ENCODE peak calls at places on chromosomes 6 and 20, in eight cellular contexts. R is H1, T is PC-9, H is fibroblast of lung, G is IMR-90, B is neural progenitor cell, L is PC-3, U is H9. E is an unnamed sample.

GRCh38 chr6:128713461-128713860 is 169.5 kb upstream of the LAMA2 start:
- DNase-seq in R (no peak), T (no peak), H (peak; percentile 64), G (peak; percentile 78), B (no peak), L (peak; percentile 40), U (no peak), E (peak; percentile 71)

GRCh38 chr20:4412216-4412615 is 309.5 kb upstream of the PRND start:
- DNase-seq in R (no peak), T (no peak), H (no peak), G (no peak), B (no peak), L (peak; percentile 63), U (no peak), E (no peak)

GRCh38 chr6:106446983-106447382 is 86.5 kb downstream of the CRYBG1 start:
- DNase-seq in R (no peak), T (no peak), H (no peak), G (no peak), B (no peak), L (no peak), U (no peak), E (no peak)

GRCh38 chr6:42239736-42240375 is 22.2 kb upstream of the MRPS10 start:
- DNase-seq in R (no peak), T (peak; percentile 52), H (peak; percentile 69), G (peak; percentile 53), B (no peak), L (peak; percentile 92), U (no peak), E (peak; percentile 83)

GRCh38 chr6:88165087-88165876 is 865 bp downstream of the CNR1 start:
- DNase-seq in R (no peak), T (no peak), H (no peak), G (no peak), B (no peak), L (no peak), U (no peak), E (peak; percentile 12)

GRCh38 chr20:63533388-63533787 is 3.8 kb downstream of the PTK6 start:
- DNase-seq in R (no peak), T (no peak), H (no peak), G (no peak), B (no peak), L (no peak), U (no peak), E (no peak)

GRCh38 chr6:143410859-143411270 is 39.6 kb downstream of the ADAT2 start:
- DNase-seq in R (no peak), T (no peak), H (peak; percentile 95), G (peak; percentile 54), B (no peak), L (peak; percentile 88), U (no peak), E (peak; percentile 67)

GRCh38 chr20:10946124-10946880 is 272.5 kb upstream of the JAG1 start:
- DNase-seq in R (no peak), T (no peak), H (no peak), G (no peak), B (no peak), L (no peak), U (no peak), E (no peak)

GRCh38 chr6:149037026-149037734 is 280.3 kb upstream of the TAB2 start:
- DNase-seq in R (no peak), T (no peak), H (peak; percentile 53), G (peak; percentile 89), B (peak; percentile 39), L (no peak), U (no peak), E (no peak)

GRCh38 chr6:121657972-121658371 is 222.5 kb downstream of the GJA1 start:
- DNase-seq in R (no peak), T (no peak), H (no peak), G (no peak), B (no peak), L (no peak), U (no peak), E (no peak)

GRCh38 chr6:121664199-121664598 is 228.8 kb downstream of the GJA1 start:
- DNase-seq in R (no peak), T (no peak), H (no peak), G (peak; percentile 77), B (no peak), L (no peak), U (no peak), E (no peak)

GRCh38 chr6:121663292-121663691 is 227.8 kb downstream of the GJA1 start:
- DNase-seq in R (no peak), T (no peak), H (no peak), G (no peak), B (no peak), L (peak; percentile 15), U (no peak), E (no peak)

DNA sequence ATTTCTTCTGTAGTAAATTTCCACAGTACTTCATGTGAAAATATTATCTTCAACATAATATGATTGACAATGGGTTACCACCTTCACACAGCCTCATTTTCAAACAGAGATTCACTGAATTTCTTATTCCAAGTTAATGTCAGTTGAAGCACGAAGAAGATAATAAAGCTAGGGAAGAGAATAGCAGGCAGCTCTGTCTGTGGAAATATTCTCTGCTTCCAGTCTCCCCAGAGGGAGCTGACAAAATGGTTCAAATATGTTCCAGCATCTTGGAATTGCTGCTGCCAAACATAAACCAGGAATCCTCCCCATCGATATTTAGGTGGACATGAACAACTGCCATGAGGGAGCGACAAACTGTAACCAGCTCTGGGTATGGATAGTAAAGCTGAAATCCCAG is 224.8 kb downstream of the GJA1 start:
- DNase-seq in R (no peak), T (no peak), H (no peak), G (no peak), B (no peak), L (no peak), U (no peak), E (no peak)
- H2AFZ ChIP-seq in R (peak overlapping the region; percentile 93), T (no peak overlapping the region), H (no peak overlapping the region), G (peak overlapping the region; percentile 68), B (no peak overlapping the region), L (no peak overlapping the region), U (peak overlapping the region; percentile 73), E (no peak overlapping the region)

GRCh38 chr6:14386263-14386981 is 268.9 kb downstream of the CD83 start:
- DNase-seq in R (no peak), T (no peak), H (no peak), G (no peak), B (no peak), L (no peak), U (no peak), E (no peak)

GRCh38 chr6:14384175-14384949 is 266.8 kb downstream of the CD83 start:
- DNase-seq in R (no peak), T (no peak), H (no peak), G (no peak), B (peak; percentile 7), L (no peak), U (no peak), E (no peak)

GRCh38 chr6:14382381-14383236 is 265.0 kb downstream of the CD83 start:
- DNase-seq in R (no peak), T (no peak), H (no peak), G (no peak), B (peak; percentile 51), L (no peak), U (no peak), E (no peak)

GRCh38 chr6:14381225-14381887 is 263.8 kb downstream of the CD83 start:
- DNase-seq in R (no peak), T (no peak), H (no peak), G (no peak), B (peak; percentile 90), L (no peak), U (peak; percentile 53), E (no peak)

GRCh38 chr6:14383393-14384174 is 266.0 kb downstream of the CD83 start:
- DNase-seq in R (no peak), T (no peak), H (no peak), G (no peak), B (no peak), L (no peak), U (no peak), E (no peak)
- H2AFZ ChIP-seq in R (no peak overlapping the region), T (no peak overlapping the region), H (no peak overlapping the region), G (no peak overlapping the region), B (peak overlapping the region; percentile 12), L (no peak overlapping the region), U (no peak overlapping the region), E (no peak overlapping the region)

DNA sequence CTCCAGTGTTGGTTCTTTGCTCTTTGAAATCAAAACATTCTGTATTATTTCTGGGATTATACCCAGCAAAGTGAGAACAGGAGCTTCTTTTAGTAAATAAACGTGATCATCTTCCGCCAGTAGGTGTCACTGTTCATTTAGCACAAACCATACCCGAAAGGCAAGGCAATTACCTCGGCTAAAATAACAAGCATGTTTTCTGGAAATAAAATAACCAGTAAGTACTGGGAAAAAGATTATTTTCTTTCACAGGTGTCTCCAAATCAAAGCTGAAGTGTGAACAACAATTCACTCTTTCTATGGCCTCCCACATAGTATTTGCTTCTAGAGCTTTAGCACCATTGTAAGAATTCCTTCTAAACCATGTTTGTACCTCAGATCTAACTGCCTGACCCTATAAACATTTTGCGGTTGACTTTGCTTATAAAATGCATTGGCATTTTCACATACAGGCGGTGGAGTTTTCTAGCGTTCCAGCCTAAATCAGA is 144.6 kb upstream of the AGPAT4 start:
- DNase-seq in R (no peak), T (peak; percentile 5), H (peak; percentile 86), G (peak; percentile 85), B (peak; percentile 82), L (peak; percentile 83), U (no peak), E (peak; percentile 83)
- H2AFZ ChIP-seq in R (no peak overlapping the region), T (no peak overlapping the region), H (no peak overlapping the region), G (no peak overlapping the region), B (peak overlapping the region; percentile 5), L (peak overlapping the region; percentile 49), U (no peak overlapping the region), E (no peak overlapping the region)

GRCh38 chr20:51697119-51697826 is 70.9 kb downstream of the ATP9A start:
- DNase-seq in R (no peak), T (no peak), H (peak; percentile 31), G (peak; percentile 31), B (no peak), L (peak; percentile 78), U (no peak), E (no peak)
- H2AFZ ChIP-seq in R (no peak overlapping the region), T (no peak overlapping the region), H (no peak overlapping the region), G (no peak overlapping the region), B (no peak overlapping the region), L (no peak overlapping the region), U (no peak overlapping the region), E (no peak overlapping the region)

DNA sequence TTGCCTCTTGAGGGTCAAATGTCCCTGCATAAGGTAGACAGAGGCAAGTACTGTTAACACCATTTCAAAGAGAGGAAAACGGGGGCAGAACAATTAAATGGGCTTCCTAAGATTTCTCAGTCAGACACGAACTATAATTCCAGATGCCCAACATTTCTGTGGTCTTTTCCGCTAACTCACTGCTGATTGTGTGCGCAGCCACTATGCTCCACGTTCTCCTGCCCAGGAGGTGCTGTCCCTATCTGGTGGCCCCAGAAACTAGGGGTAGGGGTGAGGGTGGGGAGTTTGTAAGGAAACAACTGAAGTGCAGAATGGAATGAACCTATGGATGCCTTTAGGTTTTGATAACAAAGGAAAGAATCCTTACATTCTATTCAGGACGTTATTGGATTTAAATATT is 86.1 kb upstream of the BACH2 start:
- DNase-seq in R (no peak), T (no peak), H (no peak), G (no peak), B (no peak), L (no peak), U (no peak), E (no peak)
- H2AFZ ChIP-seq in R (no peak overlapping the region), T (no peak overlapping the region), H (no peak overlapping the region), G (no peak overlapping the region), B (no peak overlapping the region), L (no peak overlapping the region), U (no peak overlapping the region), E (no peak overlapping the region)

GRCh38 chr20:25750765-25751696 is 54.4 kb upstream of the ZNF337 start:
- DNase-seq in R (no peak), T (peak; percentile 55), H (peak; percentile 16), G (peak; percentile 28), B (peak; percentile 19), L (peak; percentile 61), U (peak; percentile 76), E (peak; percentile 66)
- H2AFZ ChIP-seq in R (peak overlapping the region; percentile 88), T (peak overlapping the region; percentile 75), H (peak overlapping the region; percentile 90), G (peak overlapping the region; percentile 95), B (no peak overlapping the region), L (peak overlapping the region; percentile 98), U (no peak overlapping the region), E (peak overlapping the region; percentile 95)